ENCODE peak calls at places on chromosomes 5 and 9, in five cellular contexts. P is HepG2, G is HCT116, B is WTC11, R is H1. S is an unnamed sample.

GRCh38 chr5:43038523-43038989 is 1.6 kb downstream of the ANXA2R start:
- DNase-seq in G (no peak), P (no peak), B (no peak), R (no peak), S (no peak)

GRCh38 chr5:143040622-143041021 is 270.4 kb downstream of the ARHGAP26 start:
- DNase-seq in G (no peak), B (no peak), R (no peak), P (no peak), S (no peak)

GRCh38 chr5:9350301-9350797 is 195.5 kb downstream of the SEMA5A start:
- DNase-seq in B (no peak), R (no peak), P (no peak), G (no peak), S (no peak)

GRCh38 chr9:21551401-21551800 is 69.3 kb upstream of the IFNE start:
- DNase-seq in R (no peak), P (no peak), G (no peak), B (no peak), S (no peak)

GRCh38 chr5:168346417-168346816 is 55.0 kb downstream of the WWC1 start:
- DNase-seq in G (no peak), B (no peak), P (no peak), R (no peak), S (no peak)

GRCh38 chr5:23001120-23001519 is 148.0 kb upstream of the CDH12 start:
- DNase-seq in R (no peak), B (no peak), G (no peak), P (no peak), S (no peak)

GRCh38 chr5:65912311-65912710 is 14.1 kb upstream of the ERBIN start:
- DNase-seq in B (no peak), R (no peak), G (no peak), P (no peak), S (no peak)

GRCh38 chr5:92364986-92365550 is 982.0 kb upstream of the ARRDC3 start:
- DNase-seq in B (no peak), R (no peak), P (no peak), G (no peak), S (no peak)

GRCh38 chr5:152271420-152271819 is 133.7 kb downstream of the NMUR2 start:
- DNase-seq in P (peak), G (peak), B (peak), R (no peak), S (peak)

GRCh38 chr5:119355244-119355635 is 579 bp upstream of the TNFAIP8 start:
- DNase-seq in G (no peak), P (peak), R (peak), B (peak), S (no peak)

GRCh38 chr5:27612161-27612560 is 573.8 kb upstream of the CDH9 start:
- DNase-seq in P (no peak), R (no peak), G (no peak), B (no peak), S (no peak)

GRCh38 chr9:129351058-129351641 is 173.1 kb upstream of the IER5L start:
- DNase-seq in P (no peak), R (peak), B (peak), G (no peak), S (no peak)

GRCh38 chr9:72951520-72952393 is 1.1 kb downstream of the ALDH1A1 start:
- DNase-seq in G (no peak), P (no peak), B (no peak), R (no peak), S (no peak)

GRCh38 chr9:34771023-34771422 is 61.1 kb upstream of the CCL21 start:
- DNase-seq in P (no peak), G (no peak), B (no peak), R (no peak), S (no peak)

GRCh38 chr9:129672702-129673101 is 7.3 kb downstream of the PRRX2 start:
- DNase-seq in B (no peak), R (no peak), P (no peak), G (no peak), S (no peak)

GRCh38 chr9:132288371-132288770 is 66.4 kb downstream of the SETX start:
- DNase-seq in P (no peak), R (no peak), B (no peak), G (no peak), S (no peak)

GRCh38 chr9:4086119-4087088 is 213.5 kb downstream of the GLIS3 start:
- DNase-seq in R (no peak), P (peak), B (no peak), G (no peak), S (no peak)
- TF ChIP-seq SP1 in R (no peak), P (no peak), B (no peak), G (no peak), S (no peak)

DNA sequence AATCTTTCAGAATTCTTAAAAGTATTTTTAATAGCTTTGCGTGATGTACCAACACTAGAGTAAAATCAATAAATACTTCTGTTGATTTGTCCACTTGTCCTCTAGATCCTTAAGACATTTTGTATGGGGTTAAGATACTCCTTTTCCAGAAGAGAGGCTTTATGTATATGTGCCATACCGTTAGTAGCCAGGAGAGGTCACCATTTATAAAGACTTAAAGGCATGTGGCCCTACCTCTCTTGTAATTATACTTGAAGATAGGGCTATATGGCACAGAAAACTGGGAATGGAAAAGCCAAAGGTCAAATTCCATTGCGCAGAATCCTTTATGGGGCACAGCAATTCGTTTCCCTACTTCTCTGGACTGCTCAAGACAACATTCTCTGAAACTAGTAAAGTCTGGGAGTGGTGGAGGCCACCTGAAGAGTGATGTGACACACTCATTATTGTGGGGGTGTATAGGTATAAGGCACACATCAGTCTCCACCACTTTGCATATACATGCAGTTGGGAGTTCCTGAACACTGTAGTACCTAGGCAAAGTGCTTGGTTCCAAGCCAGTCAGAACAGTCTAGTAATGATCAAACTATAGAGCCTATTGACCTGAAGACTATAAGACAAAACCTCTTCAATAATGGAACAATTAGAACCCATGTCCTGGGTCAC is 140.1 kb upstream of the FBXL17 start:
- DNase-seq in B (no peak), P (peak), G (peak), R (no peak), S (peak)
- TF ChIP-seq SP1 in B (no peak), P (no peak), G (no peak), R (no peak), S (no peak)

DNA sequence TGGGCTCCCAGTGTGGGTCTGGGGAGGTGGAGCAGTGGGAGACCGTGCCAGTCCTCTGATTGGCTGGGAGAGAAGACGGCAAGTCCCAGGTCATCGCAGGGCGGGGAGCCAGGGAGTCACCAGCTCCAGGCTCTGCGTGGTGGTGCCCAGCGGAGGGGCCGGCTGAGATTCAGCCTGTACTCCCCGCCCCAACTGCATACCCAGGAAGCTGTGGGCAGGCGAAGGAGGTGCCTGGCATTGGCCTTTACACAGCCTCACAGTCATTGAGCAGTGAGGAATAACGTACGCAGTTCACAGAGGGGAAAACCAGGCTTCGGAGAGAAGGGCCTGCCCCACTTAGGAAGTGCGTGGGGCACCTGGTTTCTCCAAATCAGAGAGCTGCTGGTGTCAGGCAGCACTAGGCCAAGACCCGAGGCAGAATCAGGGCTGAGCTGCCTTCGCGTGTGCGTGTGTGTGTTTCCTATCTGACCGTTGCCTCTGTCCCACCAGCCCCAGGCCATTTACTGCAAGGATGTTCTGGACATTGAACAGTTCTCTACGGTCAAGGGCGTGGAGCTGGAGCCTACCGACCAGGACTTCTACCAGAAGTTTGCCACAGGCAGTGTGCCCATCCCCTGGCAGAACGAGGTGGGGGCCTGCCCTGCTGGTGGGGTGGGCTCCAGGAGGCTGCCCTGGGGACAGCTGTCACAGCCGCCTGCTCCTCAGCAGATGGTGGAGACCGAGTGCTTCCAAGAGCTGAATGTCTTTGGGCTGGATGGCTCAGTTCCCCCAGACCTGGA is 6.2 kb upstream of the PRR7 start:
- DNase-seq in R (no peak), G (no peak), B (no peak), P (no peak), S (no peak)
- TF ChIP-seq SP1 in R (no peak), G (no peak), B (no peak), P (no peak), S (no peak)

DNA sequence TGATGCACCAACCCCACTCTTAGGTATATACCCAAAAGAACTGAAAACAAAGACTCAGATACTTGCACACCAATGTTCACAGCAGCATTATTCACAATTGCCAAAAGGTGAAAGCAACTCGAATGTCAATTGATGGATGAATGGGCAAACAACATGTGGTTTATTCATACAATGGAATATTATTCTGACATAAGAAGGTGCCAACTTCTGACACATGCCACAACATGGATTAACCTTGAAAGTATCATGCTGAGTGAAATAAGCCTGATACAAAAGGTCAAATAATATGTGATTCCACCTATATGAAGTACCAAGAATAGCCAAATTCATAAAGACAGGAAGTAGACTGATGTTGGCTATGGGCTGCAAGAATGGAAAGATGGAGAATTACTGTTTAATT is 35.0 kb downstream of the CTNND2 start:
- DNase-seq in P (no peak), R (no peak), G (no peak), B (no peak), S (no peak)
- TF ChIP-seq SP1 in P (no peak), R (no peak), G (no peak), B (no peak), S (no peak)

GRCh38 chr9:90805006-90805993 is 3.7 kb downstream of the SYK start:
- DNase-seq in R (no peak), B (no peak), P (no peak), G (no peak), S (no peak)
- TF ChIP-seq SP1 in R (no peak), B (no peak), P (no peak), G (no peak), S (no peak)

S was measured in HEK293T.